ENCODE peak calls at places on chromosomes 5 and 9, in eight cellular contexts. One of them, this sample, is unnamed.

GRCh38 chr9:121972501-121972981 is 120.6 kb downstream of the TTLL11 start:
- DNase-seq in mesenchymal stem cell: peak; percentile 35
- DNase-seq in keratinocyte: no peak
- DNase-seq in substantia nigra: peak; percentile 20
- DNase-seq in lower lobe of right lung: peak; percentile 90
- DNase-seq in fibroblast of lung: no peak
- DNase-seq in dorsolateral prefrontal cortex: no peak
- DNase-seq in heart left ventricle: no peak
- DNase-seq in this sample: peak; percentile 96

GRCh38 chr9:126694206-126695081 is 80.7 kb downstream of the LMX1B start:
- DNase-seq in mesenchymal stem cell: no peak
- DNase-seq in dorsolateral prefrontal cortex: no peak
- DNase-seq in keratinocyte: peak; percentile 61
- DNase-seq in lower lobe of right lung: peak; percentile 36
- DNase-seq in substantia nigra: no peak
- DNase-seq in fibroblast of lung: no peak
- DNase-seq in heart left ventricle: no peak
- DNase-seq in this sample: no peak

GRCh38 chr5:32201140-32201539 is 27.0 kb upstream of the GOLPH3 start:
- DNase-seq in lower lobe of right lung: no peak
- DNase-seq in keratinocyte: no peak
- DNase-seq in mesenchymal stem cell: peak; percentile 21
- DNase-seq in dorsolateral prefrontal cortex: no peak
- DNase-seq in fibroblast of lung: peak; percentile 55
- DNase-seq in heart left ventricle: no peak
- DNase-seq in substantia nigra: no peak
- DNase-seq in this sample: no peak

GRCh38 chr5:108661590-108662219 is 86.0 kb upstream of the FER start:
- DNase-seq in mesenchymal stem cell: peak; percentile 31
- DNase-seq in dorsolateral prefrontal cortex: no peak
- DNase-seq in substantia nigra: no peak
- DNase-seq in heart left ventricle: no peak
- DNase-seq in lower lobe of right lung: no peak
- DNase-seq in fibroblast of lung: peak; percentile 36
- DNase-seq in keratinocyte: no peak
- DNase-seq in this sample: peak; percentile 51

GRCh38 chr5:128536229-128536860 is 1.7 kb downstream of the FBN2 start:
- DNase-seq in dorsolateral prefrontal cortex: no peak
- DNase-seq in lower lobe of right lung: no peak
- DNase-seq in fibroblast of lung: peak; percentile 8
- DNase-seq in heart left ventricle: peak; percentile 34
- DNase-seq in mesenchymal stem cell: peak; percentile 37
- DNase-seq in substantia nigra: no peak
- DNase-seq in keratinocyte: no peak
- DNase-seq in this sample: no peak

GRCh38 chr5:83265318-83265717 is 188.0 kb downstream of the XRCC4 start:
- DNase-seq in keratinocyte: no peak
- DNase-seq in heart left ventricle: no peak
- DNase-seq in mesenchymal stem cell: peak; percentile 54
- DNase-seq in fibroblast of lung: peak; percentile 65
- DNase-seq in dorsolateral prefrontal cortex: no peak
- DNase-seq in substantia nigra: no peak
- DNase-seq in lower lobe of right lung: no peak
- DNase-seq in this sample: peak; percentile 44

GRCh38 chr5:137575847-137576246 is 76.7 kb upstream of the SPOCK1 start:
- DNase-seq in keratinocyte: peak; percentile 48
- DNase-seq in lower lobe of right lung: no peak
- DNase-seq in substantia nigra: no peak
- DNase-seq in mesenchymal stem cell: no peak
- DNase-seq in dorsolateral prefrontal cortex: no peak
- DNase-seq in fibroblast of lung: no peak
- DNase-seq in heart left ventricle: no peak
- DNase-seq in this sample: no peak

GRCh38 chr5:14155075-14155474 is 11.9 kb downstream of the TRIO start:
- DNase-seq in keratinocyte: no peak
- DNase-seq in lower lobe of right lung: no peak
- DNase-seq in dorsolateral prefrontal cortex: no peak
- DNase-seq in fibroblast of lung: no peak
- DNase-seq in heart left ventricle: no peak
- DNase-seq in mesenchymal stem cell: no peak
- DNase-seq in substantia nigra: no peak
- DNase-seq in this sample: no peak

GRCh38 chr9:70256123-70256551 is 2.6 kb upstream of the SMC5 start:
- DNase-seq in dorsolateral prefrontal cortex: no peak
- DNase-seq in substantia nigra: no peak
- DNase-seq in mesenchymal stem cell: peak; percentile 85
- DNase-seq in lower lobe of right lung: no peak
- DNase-seq in heart left ventricle: no peak
- DNase-seq in keratinocyte: peak; percentile 15
- DNase-seq in fibroblast of lung: peak; percentile 65
- DNase-seq in this sample: no peak

GRCh38 chr5:147567917-147568598 is 58.2 kb upstream of the DPYSL3 start:
- DNase-seq in heart left ventricle: no peak
- DNase-seq in fibroblast of lung: peak; percentile 53
- DNase-seq in substantia nigra: no peak
- DNase-seq in keratinocyte: no peak
- DNase-seq in lower lobe of right lung: no peak
- DNase-seq in mesenchymal stem cell: peak; percentile 30
- DNase-seq in dorsolateral prefrontal cortex: no peak
- DNase-seq in this sample: peak; percentile 33

GRCh38 chr5:151925396-151925750 is 722 bp upstream of the GLRA1 start:
- DNase-seq in heart left ventricle: no peak
- DNase-seq in mesenchymal stem cell: no peak
- DNase-seq in keratinocyte: no peak
- DNase-seq in lower lobe of right lung: no peak
- DNase-seq in substantia nigra: no peak
- DNase-seq in dorsolateral prefrontal cortex: no peak
- DNase-seq in fibroblast of lung: no peak
- DNase-seq in this sample: no peak

GRCh38 chr5:151080620-151081425 is at the start of gene TNIP1:
- DNase-seq in heart left ventricle: peak; percentile 96
- DNase-seq in fibroblast of lung: peak; percentile 86
- DNase-seq in substantia nigra: peak; percentile 89
- DNase-seq in lower lobe of right lung: peak; percentile 95
- DNase-seq in mesenchymal stem cell: peak; percentile 91
- DNase-seq in dorsolateral prefrontal cortex: peak; percentile 84
- DNase-seq in keratinocyte: no peak
- DNase-seq in this sample: peak; percentile 62

GRCh38 chr5:16179511-16179935 is at the start of gene MARCHF11:
- DNase-seq in substantia nigra: no peak
- DNase-seq in fibroblast of lung: no peak
- DNase-seq in lower lobe of right lung: no peak
- DNase-seq in dorsolateral prefrontal cortex: no peak
- DNase-seq in heart left ventricle: peak; percentile 29
- DNase-seq in keratinocyte: no peak
- DNase-seq in mesenchymal stem cell: no peak
- DNase-seq in this sample: no peak

GRCh38 chr5:59193616-59194319 is 610.9 kb downstream of the RAB3C start:
- DNase-seq in fibroblast of lung: peak; percentile 94
- DNase-seq in heart left ventricle: peak; percentile 33
- DNase-seq in dorsolateral prefrontal cortex: no peak
- DNase-seq in substantia nigra: no peak
- DNase-seq in mesenchymal stem cell: peak; percentile 98
- DNase-seq in lower lobe of right lung: peak; percentile 45
- DNase-seq in keratinocyte: peak; percentile 90
- DNase-seq in this sample: peak; percentile 100

GRCh38 chr5:59198365-59198764 is 615.5 kb downstream of the RAB3C start:
- DNase-seq in lower lobe of right lung: no peak
- DNase-seq in fibroblast of lung: no peak
- DNase-seq in heart left ventricle: no peak
- DNase-seq in dorsolateral prefrontal cortex: no peak
- DNase-seq in substantia nigra: no peak
- DNase-seq in mesenchymal stem cell: no peak
- DNase-seq in keratinocyte: no peak
- DNase-seq in this sample: no peak

GRCh38 chr5:59199868-59200267 is 617.0 kb downstream of the RAB3C start:
- DNase-seq in fibroblast of lung: no peak
- DNase-seq in keratinocyte: no peak
- DNase-seq in mesenchymal stem cell: no peak
- DNase-seq in dorsolateral prefrontal cortex: no peak
- DNase-seq in substantia nigra: no peak
- DNase-seq in heart left ventricle: no peak
- DNase-seq in lower lobe of right lung: no peak
- DNase-seq in this sample: no peak

GRCh38 chr5:59198832-59199231 is 616.0 kb downstream of the RAB3C start:
- DNase-seq in lower lobe of right lung: no peak
- DNase-seq in heart left ventricle: no peak
- DNase-seq in keratinocyte: no peak
- DNase-seq in fibroblast of lung: no peak
- DNase-seq in mesenchymal stem cell: no peak
- DNase-seq in dorsolateral prefrontal cortex: no peak
- DNase-seq in substantia nigra: no peak
- DNase-seq in this sample: no peak

GRCh38 chr5:59197911-59198310 is 615.0 kb downstream of the RAB3C start:
- DNase-seq in lower lobe of right lung: no peak
- DNase-seq in mesenchymal stem cell: no peak
- DNase-seq in keratinocyte: no peak
- DNase-seq in dorsolateral prefrontal cortex: no peak
- DNase-seq in fibroblast of lung: no peak
- DNase-seq in substantia nigra: no peak
- DNase-seq in heart left ventricle: no peak
- DNase-seq in this sample: no peak
- H3K27ac ChIP-seq in lower lobe of right lung: no peak overlapping the region
- H3K27ac ChIP-seq in mesenchymal stem cell: no peak overlapping the region
- H3K27ac ChIP-seq in keratinocyte: no peak overlapping the region
- H3K27ac ChIP-seq in dorsolateral prefrontal cortex: no peak overlapping the region
- H3K27ac ChIP-seq in fibroblast of lung: no peak overlapping the region
- H3K27ac ChIP-seq in substantia nigra: no peak overlapping the region
- H3K27ac ChIP-seq in heart left ventricle: no peak overlapping the region
- H3K27ac ChIP-seq in this sample: no peak overlapping the region

GRCh38 chr5:115262066-115262404 is 642 bp downstream of the PGGT1B start:
- DNase-seq in dorsolateral prefrontal cortex: no peak
- DNase-seq in substantia nigra: no peak
- DNase-seq in heart left ventricle: no peak
- DNase-seq in mesenchymal stem cell: peak; percentile 59
- DNase-seq in keratinocyte: no peak
- DNase-seq in lower lobe of right lung: no peak
- DNase-seq in fibroblast of lung: peak; percentile 39
- DNase-seq in this sample: no peak
- H3K27ac ChIP-seq in dorsolateral prefrontal cortex: peak overlapping the region; percentile 91
- H3K27ac ChIP-seq in substantia nigra: peak overlapping the region; percentile 65
- H3K27ac ChIP-seq in heart left ventricle: peak overlapping the region; percentile 79
- H3K27ac ChIP-seq in mesenchymal stem cell: peak overlapping the region; percentile 90
- H3K27ac ChIP-seq in keratinocyte: peak overlapping the region; percentile 90
- H3K27ac ChIP-seq in lower lobe of right lung: peak overlapping the region; percentile 91
- H3K27ac ChIP-seq in fibroblast of lung: peak overlapping the region; percentile 89
- H3K27ac ChIP-seq in this sample: peak overlapping the region; percentile 89

DNA sequence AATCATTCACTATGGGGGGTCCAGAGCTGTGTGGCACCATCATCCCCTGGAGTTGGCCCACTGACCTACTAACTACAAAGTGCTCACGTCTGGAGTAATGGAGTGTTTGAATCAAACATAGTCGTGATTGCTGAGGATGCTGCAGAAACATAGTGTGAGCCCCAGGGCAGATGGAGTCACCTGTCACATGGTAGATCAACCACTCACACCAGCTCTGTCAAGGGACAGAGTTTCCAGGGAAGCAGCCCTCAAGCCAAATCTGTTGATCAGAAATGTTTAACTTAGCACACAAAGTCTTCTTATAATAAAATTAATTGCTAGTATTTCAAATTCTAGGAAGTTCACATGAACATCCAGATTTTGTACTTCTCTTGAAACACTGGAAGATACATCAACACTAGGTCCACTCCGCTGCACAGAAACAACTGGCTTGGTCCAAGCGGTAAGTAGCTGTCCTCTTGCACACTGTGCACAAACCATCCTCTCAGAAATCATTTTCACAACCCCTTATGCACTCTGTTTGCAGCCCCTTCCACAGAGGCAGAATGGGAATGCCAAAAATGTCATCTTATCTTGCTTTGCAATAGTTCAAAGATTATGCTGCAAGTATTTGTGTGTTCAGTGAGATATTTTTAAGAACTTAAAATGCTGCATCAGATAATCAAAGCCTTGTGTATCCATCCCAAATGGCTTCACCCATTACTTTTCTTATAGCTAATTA is 191.0 kb downstream of the EPB41L4A start:
- DNase-seq in lower lobe of right lung: no peak
- DNase-seq in mesenchymal stem cell: no peak
- DNase-seq in dorsolateral prefrontal cortex: no peak
- DNase-seq in substantia nigra: no peak
- DNase-seq in heart left ventricle: no peak
- DNase-seq in keratinocyte: no peak
- DNase-seq in fibroblast of lung: no peak
- DNase-seq in this sample: no peak
- H3K27ac ChIP-seq in lower lobe of right lung: no peak overlapping the region
- H3K27ac ChIP-seq in mesenchymal stem cell: peak overlapping the region; percentile 46
- H3K27ac ChIP-seq in dorsolateral prefrontal cortex: no peak overlapping the region
- H3K27ac ChIP-seq in substantia nigra: no peak overlapping the region
- H3K27ac ChIP-seq in heart left ventricle: no peak overlapping the region
- H3K27ac ChIP-seq in keratinocyte: no peak overlapping the region
- H3K27ac ChIP-seq in fibroblast of lung: no peak overlapping the region
- H3K27ac ChIP-seq in this sample: peak overlapping the region; percentile 83

GRCh38 chr5:66363097-66363496 is 219.0 kb downstream of the SREK1 start:
- DNase-seq in lower lobe of right lung: no peak
- DNase-seq in keratinocyte: no peak
- DNase-seq in substantia nigra: no peak
- DNase-seq in fibroblast of lung: no peak
- DNase-seq in mesenchymal stem cell: no peak
- DNase-seq in dorsolateral prefrontal cortex: no peak
- DNase-seq in heart left ventricle: no peak
- DNase-seq in this sample: no peak
- H3K27ac ChIP-seq in lower lobe of right lung: no peak overlapping the region
- H3K27ac ChIP-seq in keratinocyte: no peak overlapping the region
- H3K27ac ChIP-seq in substantia nigra: no peak overlapping the region
- H3K27ac ChIP-seq in fibroblast of lung: no peak overlapping the region
- H3K27ac ChIP-seq in mesenchymal stem cell: no peak overlapping the region
- H3K27ac ChIP-seq in dorsolateral prefrontal cortex: no peak overlapping the region
- H3K27ac ChIP-seq in heart left ventricle: peak overlapping the region; percentile 81
- H3K27ac ChIP-seq in this sample: no peak overlapping the region

GRCh38 chr5:149372041-149372805 is 6.9 kb downstream of the IL17B start:
- DNase-seq in dorsolateral prefrontal cortex: no peak
- DNase-seq in fibroblast of lung: no peak
- DNase-seq in heart left ventricle: no peak
- DNase-seq in mesenchymal stem cell: no peak
- DNase-seq in keratinocyte: no peak
- DNase-seq in lower lobe of right lung: no peak
- DNase-seq in substantia nigra: no peak
- DNase-seq in this sample: no peak
- H3K27ac ChIP-seq in dorsolateral prefrontal cortex: no peak overlapping the region
- H3K27ac ChIP-seq in fibroblast of lung: no peak overlapping the region
- H3K27ac ChIP-seq in heart left ventricle: no peak overlapping the region
- H3K27ac ChIP-seq in mesenchymal stem cell: no peak overlapping the region
- H3K27ac ChIP-seq in keratinocyte: no peak overlapping the region
- H3K27ac ChIP-seq in lower lobe of right lung: no peak overlapping the region
- H3K27ac ChIP-seq in substantia nigra: no peak overlapping the region
- H3K27ac ChIP-seq in this sample: no peak overlapping the region

DNA sequence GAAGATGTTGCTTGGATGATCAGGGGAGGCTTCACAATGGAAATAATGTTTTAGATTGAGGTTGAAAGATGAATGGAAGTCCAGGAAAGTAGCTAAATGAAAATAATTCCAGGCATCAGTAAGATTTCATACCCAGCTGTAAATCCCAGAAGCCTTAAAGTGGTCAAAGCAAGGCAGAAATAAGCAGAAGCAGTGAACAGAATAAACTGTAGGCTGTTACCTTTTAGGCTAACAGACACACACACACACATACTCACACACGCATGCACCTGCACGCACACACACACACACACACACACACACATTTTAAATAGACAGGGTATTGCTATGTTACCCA is 175.3 kb downstream of the WDR70 start:
- DNase-seq in fibroblast of lung: no peak
- DNase-seq in keratinocyte: no peak
- DNase-seq in dorsolateral prefrontal cortex: no peak
- DNase-seq in lower lobe of right lung: no peak
- DNase-seq in mesenchymal stem cell: no peak
- DNase-seq in substantia nigra: no peak
- DNase-seq in heart left ventricle: no peak
- DNase-seq in this sample: no peak
- H3K27ac ChIP-seq in fibroblast of lung: no peak overlapping the region
- H3K27ac ChIP-seq in keratinocyte: no peak overlapping the region
- H3K27ac ChIP-seq in dorsolateral prefrontal cortex: no peak overlapping the region
- H3K27ac ChIP-seq in lower lobe of right lung: no peak overlapping the region
- H3K27ac ChIP-seq in mesenchymal stem cell: no peak overlapping the region
- H3K27ac ChIP-seq in substantia nigra: no peak overlapping the region
- H3K27ac ChIP-seq in heart left ventricle: no peak overlapping the region
- H3K27ac ChIP-seq in this sample: no peak overlapping the region